ENCODE peak calls at places on chromosomes 2 and 18, in nine cellular contexts. S is Peyer's patch, P is AG09309, G is AG04450, I is GM12864, Y is lower leg skin, M is mammary epithelial cell, D is GM12865, A is lower lobe of right lung. J is an unnamed sample.

GRCh38 chr18:49250819-49251388 is 209.5 kb downstream of the DYM start:
- DNase-seq in S (no peak), P (no peak), G (no peak), I (no peak), Y (no peak), M (no peak), D (peak; percentile 18), A (no peak), J (no peak)

GRCh38 chr2:36526216-36526615 is 71.8 kb downstream of the FEZ2 start:
- DNase-seq in S (no peak), P (no peak), G (no peak), I (no peak), Y (no peak), M (no peak), D (no peak), A (no peak), J (no peak)

GRCh38 chr18:433960-434359 is 66.5 kb downstream of the COLEC12 start:
- DNase-seq in S (no peak), P (no peak), G (no peak), I (no peak), Y (no peak), M (no peak), D (no peak), A (no peak), J (no peak)

GRCh38 chr2:233400961-233401360 is 46.7 kb downstream of the DGKD start:
- DNase-seq in S (peak; percentile 6), P (no peak), G (no peak), I (no peak), Y (no peak), M (no peak), D (no peak), A (no peak), J (no peak)

GRCh38 chr2:12501469-12502147 is 215.1 kb upstream of the TRIB2 start:
- DNase-seq in S (peak; percentile 82), P (no peak), G (no peak), I (peak; percentile 83), Y (peak; percentile 51), M (peak; percentile 30), D (peak; percentile 91), A (peak; percentile 55), J (no peak)

GRCh38 chr18:8426401-8426800 is 182.8 kb upstream of the RAB12 start:
- DNase-seq in S (no peak), P (no peak), G (no peak), I (no peak), Y (no peak), M (no peak), D (peak; percentile 24), A (no peak), J (no peak)

GRCh38 chr2:137254081-137254480 is 488.7 kb downstream of the THSD7B start:
- DNase-seq in S (no peak), P (no peak), G (no peak), I (no peak), Y (no peak), M (peak; percentile 2), D (no peak), A (no peak), J (no peak)

GRCh38 chr2:160283675-160284074 is 83.6 kb upstream of the ITGB6 start:
- DNase-seq in S (no peak), P (no peak), G (no peak), I (no peak), Y (no peak), M (no peak), D (no peak), A (no peak), J (no peak)

GRCh38 chr18:79497638-79498081 is 101.9 kb downstream of the NFATC1 start:
- DNase-seq in S (peak; percentile 51), P (no peak), G (no peak), I (no peak), Y (no peak), M (no peak), D (no peak), A (no peak), J (no peak)

GRCh38 chr2:176188969-176189665 is 649 bp downstream of the HOXD1 start:
- DNase-seq in S (no peak), P (no peak), G (no peak), I (no peak), Y (no peak), M (no peak), D (no peak), A (peak; percentile 52), J (no peak)

GRCh38 chr2:200259577-200259957 is 46.9 kb upstream of the SPATS2L start:
- DNase-seq in S (no peak), P (no peak), G (no peak), I (no peak), Y (no peak), M (peak; percentile 86), D (no peak), A (no peak), J (no peak)

GRCh38 chr2:99729104-99729503 is 239.3 kb upstream of the REV1 start:
- DNase-seq in S (no peak), P (peak; percentile 34), G (no peak), I (no peak), Y (no peak), M (no peak), D (no peak), A (no peak), J (no peak)

GRCh38 chr2:6960659-6961058 is 43.4 kb downstream of the RNF144A start:
- DNase-seq in S (no peak), P (peak; percentile 11), G (no peak), I (no peak), Y (peak; percentile 33), M (no peak), D (no peak), A (no peak), J (no peak)

GRCh38 chr2:168751104-168751768 is 51.2 kb upstream of the NOSTRIN start:
- DNase-seq in S (no peak), P (no peak), G (no peak), I (no peak), Y (no peak), M (no peak), D (peak; percentile 55), A (no peak), J (no peak)

GRCh38 chr2:168748461-168748860 is 54.0 kb upstream of the NOSTRIN start:
- DNase-seq in S (no peak), P (no peak), G (no peak), I (no peak), Y (no peak), M (no peak), D (no peak), A (no peak), J (no peak)

GRCh38 chr2:168744844-168745243 is 57.6 kb upstream of the NOSTRIN start:
- DNase-seq in S (no peak), P (no peak), G (no peak), I (no peak), Y (no peak), M (no peak), D (no peak), A (no peak), J (no peak)

GRCh38 chr2:168752361-168752760 is 50.1 kb upstream of the NOSTRIN start:
- DNase-seq in S (no peak), P (no peak), G (no peak), I (no peak), Y (no peak), M (no peak), D (no peak), A (no peak), J (no peak)

GRCh38 chr2:168749264-168749663 is 53.2 kb upstream of the NOSTRIN start:
- DNase-seq in S (no peak), P (no peak), G (no peak), I (no peak), Y (no peak), M (no peak), D (no peak), A (no peak), J (no peak)
- TF ChIP-seq CTCF in S (no peak), P (no peak), G (no peak), I (no peak), Y (no peak), M (no peak), D (no peak), A (no peak), J (no peak)

GRCh38 chr18:58076052-58076451 is 32.0 kb downstream of the NEDD4L start:
- DNase-seq in S (no peak), P (no peak), G (peak; percentile 7), I (no peak), Y (no peak), M (peak; percentile 44), D (no peak), A (no peak), J (no peak)

GRCh38 chr18:58077329-58077728 is 33.3 kb downstream of the NEDD4L start:
- DNase-seq in S (no peak), P (no peak), G (no peak), I (no peak), Y (no peak), M (no peak), D (no peak), A (no peak), J (no peak)

GRCh38 chr18:58078889-58079573 is 35.0 kb downstream of the NEDD4L start:
- DNase-seq in S (peak; percentile 88), P (no peak), G (no peak), I (no peak), Y (peak; percentile 53), M (no peak), D (no peak), A (no peak), J (no peak)

DNA sequence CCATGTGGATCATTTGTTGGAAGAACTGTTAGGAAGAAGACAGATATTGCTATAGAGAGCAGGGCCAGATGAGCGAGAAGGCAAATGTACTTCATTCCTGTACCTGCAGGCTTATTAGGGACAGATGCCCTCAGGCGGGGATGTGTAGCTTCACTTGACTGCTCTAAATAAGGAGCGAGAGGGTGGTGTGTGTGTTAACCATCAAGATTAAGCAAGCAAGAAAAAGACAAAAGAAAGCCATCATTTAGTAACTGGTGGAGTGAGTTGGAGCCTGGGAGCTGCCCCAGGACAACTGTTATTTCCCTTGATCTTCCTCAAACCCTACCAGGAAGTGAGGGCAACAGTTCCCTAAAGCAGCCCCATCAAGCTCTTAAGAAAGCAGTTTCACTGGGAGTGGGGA is 36.5 kb downstream of the NEDD4L start:
- DNase-seq in S (no peak), P (no peak), G (no peak), I (no peak), Y (no peak), M (no peak), D (no peak), A (no peak), J (no peak)
- TF ChIP-seq CTCF in S (no peak), P (no peak), G (no peak), I (no peak), Y (no peak), M (no peak), D (no peak), A (no peak), J (no peak)

DNA sequence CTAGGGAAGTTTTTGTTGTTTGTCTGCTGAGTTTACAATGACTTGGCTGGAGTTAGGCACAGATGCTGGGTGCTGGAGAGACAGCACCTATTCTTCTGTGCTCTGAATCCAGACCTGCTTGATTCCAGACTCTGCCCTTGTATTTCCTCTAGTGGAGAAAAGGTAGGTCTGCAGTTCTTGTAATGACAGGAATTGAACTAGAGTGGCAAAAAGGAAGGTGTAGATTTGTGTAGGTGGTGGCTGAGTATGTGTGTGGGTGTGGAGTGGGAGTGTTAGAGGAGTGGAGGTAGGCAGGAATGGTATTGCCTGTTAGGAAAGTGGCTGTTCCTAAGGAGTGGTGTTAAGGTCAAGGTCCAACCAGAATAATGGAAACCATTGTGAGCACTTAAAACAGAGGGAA is 71.9 kb upstream of the LYPD6 start:
- DNase-seq in S (no peak), P (no peak), G (no peak), I (no peak), Y (no peak), M (no peak), D (no peak), A (no peak), J (no peak)
- TF ChIP-seq CTCF in S (no peak), P (no peak), G (no peak), I (peak; percentile 9), Y (no peak), M (no peak), D (peak; percentile 2), A (no peak), J (no peak)

GRCh38 chr18:63783394-63783793 is 8.2 kb downstream of the SERPINB7 start:
- DNase-seq in S (no peak), P (no peak), G (no peak), I (no peak), Y (no peak), M (peak; percentile 53), D (peak; percentile 4), A (no peak), J (no peak)
- TF ChIP-seq CTCF in S (no peak), P (no peak), G (no peak), I (peak; percentile 31), Y (no peak), M (peak; percentile 60), D (no peak), A (no peak), J (no peak)

J was measured in mesothelial cell of epicardium.